ENCODE peak calls at places on chromosomes 2 and 18, in four cellular contexts. One of them, this sample, is unnamed.

GRCh38 chr18:26192233-26192632 is 34.0 kb upstream of the TAF4B start:
- DNase-seq in NCI-H1694: no peak
- DNase-seq in T-cell: no peak
- DNase-seq in GM12865: no peak
- DNase-seq in this sample: no peak

GRCh38 chr2:148888003-148888501 is 13.0 kb downstream of the KIF5C start:
- DNase-seq in NCI-H1694: peak
- DNase-seq in T-cell: no peak
- DNase-seq in GM12865: no peak
- DNase-seq in this sample: no peak

GRCh38 chr2:54404270-54404669 is 51.9 kb upstream of the SPTBN1 start:
- DNase-seq in NCI-H1694: no peak
- DNase-seq in T-cell: no peak
- DNase-seq in GM12865: no peak
- DNase-seq in this sample: no peak

GRCh38 chr2:115161531-115162453 is 719.4 kb downstream of the DPP10 start:
- DNase-seq in NCI-H1694: peak
- DNase-seq in T-cell: no peak
- DNase-seq in GM12865: no peak
- DNase-seq in this sample: peak

GRCh38 chr2:3644891-3645605 is 13.0 kb upstream of the ALLC start:
- DNase-seq in NCI-H1694: no peak
- DNase-seq in T-cell: no peak
- DNase-seq in GM12865: no peak
- DNase-seq in this sample: no peak

GRCh38 chr2:43539991-43540860 is 55.6 kb downstream of the THADA start:
- DNase-seq in NCI-H1694: no peak
- DNase-seq in T-cell: no peak
- DNase-seq in GM12865: no peak
- DNase-seq in this sample: no peak

GRCh38 chr2:95729556-95729955 is 137.8 kb downstream of the TRIM43 start:
- DNase-seq in NCI-H1694: no peak
- DNase-seq in T-cell: no peak
- DNase-seq in GM12865: no peak
- DNase-seq in this sample: no peak

GRCh38 chr2:3488768-3489448 is 30.4 kb downstream of the ADI1 start:
- DNase-seq in NCI-H1694: no peak
- DNase-seq in T-cell: peak
- DNase-seq in GM12865: no peak
- DNase-seq in this sample: no peak

GRCh38 chr2:148645925-148646559 is 1.5 kb downstream of the EPC2 start:
- DNase-seq in NCI-H1694: peak
- DNase-seq in T-cell: peak
- DNase-seq in GM12865: peak
- DNase-seq in this sample: peak

GRCh38 chr2:217412721-217413120 is 552.9 kb upstream of the TNP1 start:
- DNase-seq in NCI-H1694: no peak
- DNase-seq in T-cell: no peak
- DNase-seq in GM12865: no peak
- DNase-seq in this sample: no peak

GRCh38 chr18:9147440-9148238 is 11.1 kb downstream of the ANKRD12 start:
- DNase-seq in NCI-H1694: peak
- DNase-seq in T-cell: no peak
- DNase-seq in GM12865: peak
- DNase-seq in this sample: peak

GRCh38 chr2:57696016-57696415 is 350.6 kb upstream of the VRK2 start:
- DNase-seq in NCI-H1694: no peak
- DNase-seq in T-cell: no peak
- DNase-seq in GM12865: no peak
- DNase-seq in this sample: no peak

GRCh38 chr2:160700415-160700814 is 206.8 kb upstream of the RBMS1 start:
- DNase-seq in NCI-H1694: no peak
- DNase-seq in T-cell: no peak
- DNase-seq in GM12865: no peak
- DNase-seq in this sample: no peak

GRCh38 chr18:72194072-72194471 is 350.1 kb downstream of the CBLN2 start:
- DNase-seq in NCI-H1694: no peak
- DNase-seq in T-cell: no peak
- DNase-seq in GM12865: no peak
- DNase-seq in this sample: no peak

GRCh38 chr2:157628282-157628531 is 457 bp downstream of the ACVR1C start:
- DNase-seq in NCI-H1694: no peak
- DNase-seq in T-cell: no peak
- DNase-seq in GM12865: no peak
- DNase-seq in this sample: no peak

GRCh38 chr18:43559507-43559906 is 282.2 kb upstream of the SYT4 start:
- DNase-seq in NCI-H1694: no peak
- DNase-seq in T-cell: no peak
- DNase-seq in GM12865: no peak
- DNase-seq in this sample: no peak

GRCh38 chr2:126220336-126220735 is 435.6 kb upstream of the GYPC start:
- DNase-seq in NCI-H1694: no peak
- DNase-seq in T-cell: no peak
- DNase-seq in GM12865: no peak
- DNase-seq in this sample: no peak

GRCh38 chr2:20663196-20664070 is 3.5 kb upstream of the GDF7 start:
- DNase-seq in NCI-H1694: no peak
- DNase-seq in T-cell: peak
- DNase-seq in GM12865: no peak
- DNase-seq in this sample: no peak

GRCh38 chr18:54392621-54393023 is 34.9 kb downstream of the C18orf54 start:
- DNase-seq in NCI-H1694: peak
- DNase-seq in T-cell: no peak
- DNase-seq in GM12865: peak
- DNase-seq in this sample: peak

GRCh38 chr18:5466256-5466655 is 77.5 kb downstream of the EPB41L3 start:
- DNase-seq in NCI-H1694: no peak
- DNase-seq in T-cell: no peak
- DNase-seq in GM12865: no peak
- DNase-seq in this sample: no peak

GRCh38 chr18:37188016-37188791 is 359.3 kb downstream of the KIAA1328 start:
- DNase-seq in NCI-H1694: no peak
- DNase-seq in T-cell: no peak
- DNase-seq in GM12865: no peak
- DNase-seq in this sample: no peak

GRCh38 chr2:37561615-37562569 is 109.5 kb downstream of the CDC42EP3 start:
- DNase-seq in NCI-H1694: no peak
- DNase-seq in T-cell: no peak
- DNase-seq in GM12865: peak
- DNase-seq in this sample: no peak

GRCh38 chr2:29223851-29224692 is 108.9 kb downstream of the CLIP4 start:
- DNase-seq in NCI-H1694: no peak
- DNase-seq in T-cell: no peak
- DNase-seq in GM12865: no peak
- DNase-seq in this sample: no peak

GRCh38 chr2:230874876-230875275 is 10.1 kb downstream of the ITM2C start:
- DNase-seq in NCI-H1694: no peak
- DNase-seq in T-cell: no peak
- DNase-seq in GM12865: no peak
- DNase-seq in this sample: no peak

GRCh38 chr2:232893834-232894233 is 23.8 kb downstream of the SNORC start:
- DNase-seq in NCI-H1694: no peak
- DNase-seq in T-cell: no peak
- DNase-seq in GM12865: no peak
- DNase-seq in this sample: no peak

GRCh38 chr18:48829443-48830149 is 121.2 kb downstream of the SMAD7 start:
- DNase-seq in NCI-H1694: no peak
- DNase-seq in T-cell: peak
- DNase-seq in GM12865: no peak
- DNase-seq in this sample: no peak

GRCh38 chr2:30335981-30336538 is 104.7 kb downstream of the LBH start:
- DNase-seq in NCI-H1694: no peak
- DNase-seq in T-cell: no peak
- DNase-seq in GM12865: peak
- DNase-seq in this sample: peak

GRCh38 chr18:63544017-63544416 is 1.8 kb downstream of the SERPINB12 start:
- DNase-seq in NCI-H1694: no peak
- DNase-seq in T-cell: no peak
- DNase-seq in GM12865: no peak
- DNase-seq in this sample: no peak

GRCh38 chr2:3233877-3234276 is 143.7 kb downstream of the EIPR1 start:
- DNase-seq in NCI-H1694: no peak
- DNase-seq in T-cell: no peak
- DNase-seq in GM12865: no peak
- DNase-seq in this sample: no peak

GRCh38 chr2:44351088-44351487 is 10.2 kb downstream of the PREPL start:
- DNase-seq in NCI-H1694: no peak
- DNase-seq in T-cell: no peak
- DNase-seq in GM12865: no peak
- DNase-seq in this sample: no peak

GRCh38 chr2:229920011-229920781 is 1.6 kb downstream of the TRIP12 start:
- DNase-seq in NCI-H1694: no peak
- DNase-seq in T-cell: peak
- DNase-seq in GM12865: peak
- DNase-seq in this sample: no peak

This sample was measured in GM20000.